ENCODE peak calls at places on chromosomes 12 and 14, in four cellular contexts. M is body of pancreas, T is HCEC 1CT, D is NCI-H524. O is an unnamed sample.

GRCh38 chr12:121008347-121009098 is 7.8 kb downstream of the C12orf43 start:
- DNase-seq in M (no peak), T (no peak), D (no peak), O (no peak)

GRCh38 chr12:53064613-53065415 is 14.4 kb downstream of the SPRYD3 start:
- DNase-seq in M (no peak), T (no peak), D (no peak), O (no peak)

GRCh38 chr12:25854991-25855390 is 103.5 kb upstream of the RASSF8 start:
- DNase-seq in M (no peak), T (no peak), D (no peak), O (no peak)

GRCh38 chr12:42284157-42284556 is 41.7 kb downstream of the ZCRB1 start:
- DNase-seq in M (no peak), T (no peak), D (no peak), O (no peak)

GRCh38 chr14:69606258-69606657 is 5.1 kb upstream of the SUSD6 start:
- DNase-seq in M (no peak), T (no peak), D (no peak), O (no peak)

GRCh38 chr12:124833693-124834122 is 30.0 kb downstream of the SCARB1 start:
- DNase-seq in M (no peak), T (no peak), D (no peak), O (peak)

GRCh38 chr14:37594238-37594915 is 672 bp downstream of the FOXA1 start:
- DNase-seq in M (peak), T (peak), D (peak), O (no peak)

GRCh38 chr12:31033681-31034080 is 40.0 kb upstream of the DDX11 start:
- DNase-seq in M (no peak), T (no peak), D (no peak), O (no peak)

GRCh38 chr14:33689680-33690079 is 261.2 kb downstream of the EGLN3 start:
- DNase-seq in M (no peak), T (no peak), D (no peak), O (no peak)

GRCh38 chr14:28502517-28502916 is 264.1 kb upstream of the FOXG1 start:
- DNase-seq in M (no peak), T (no peak), D (no peak), O (no peak)

GRCh38 chr14:38286481-38286880 is 30.6 kb upstream of the CLEC14A start:
- DNase-seq in M (no peak), T (no peak), D (no peak), O (no peak)

GRCh38 chr14:105351410-105351809 is 36.9 kb downstream of the PACS2 start:
- DNase-seq in M (no peak), T (no peak), D (no peak), O (no peak)

GRCh38 chr14:105092124-105092911 is 27.1 kb upstream of the GPR132 start:
- DNase-seq in M (peak), T (no peak), D (peak), O (no peak)

GRCh38 chr12:27592548-27592947 is 68.5 kb downstream of the PPFIBP1 start:
- DNase-seq in M (peak), T (peak), D (no peak), O (peak)

GRCh38 chr14:75165586-75166391 is 10.6 kb downstream of the TMED10 start:
- DNase-seq in M (peak), T (no peak), D (no peak), O (no peak)

GRCh38 chr14:22998324-22999012 is 11.5 kb downstream of the C14orf93 start:
- DNase-seq in M (no peak), T (no peak), D (peak), O (no peak)

GRCh38 chr14:44982594-44982993 is 20.6 kb downstream of the TOGARAM1 start:
- DNase-seq in M (no peak), T (no peak), D (no peak), O (no peak)

GRCh38 chr12:57165741-57166140 is 18.3 kb upstream of the LRP1-AS start:
- DNase-seq in M (no peak), T (no peak), D (no peak), O (no peak)

GRCh38 chr12:29316772-29317171 is 64.2 kb downstream of the ERGIC2 start:
- DNase-seq in M (no peak), T (no peak), D (no peak), O (no peak)

GRCh38 chr12:47052274-47052673 is 27.1 kb upstream of the PCED1B start:
- DNase-seq in M (no peak), T (no peak), D (no peak), O (no peak)

GRCh38 chr14:37588956-37589737 is 5.9 kb downstream of the FOXA1 start:
- DNase-seq in M (no peak), T (no peak), D (no peak), O (no peak)

GRCh38 chr14:32054536-32054935 is 22.6 kb upstream of the ARHGAP5 start:
- DNase-seq in M (no peak), T (no peak), D (no peak), O (no peak)

O was measured in right atrium auricular region.